ENCODE peak calls at places on chromosomes 3 and 15, in five cellular contexts. M is type B pancreatic cell, G is NCI-H460, Z is endothelial cell, S is WTC11. E is an unnamed sample.

GRCh38 chr3:43102773-43103480 is 3.0 kb downstream of the POMGNT2 start:
- DNase-seq in M (no peak), G (no peak), Z (no peak), S (no peak), E (no peak)

GRCh38 chr15:49066374-49066773 is 20.1 kb upstream of the SECISBP2L start:
- DNase-seq in M (no peak), G (no peak), Z (no peak), S (no peak), E (no peak)

GRCh38 chr3:120129718-120130117 is 35.5 kb upstream of the GSK3B start:
- DNase-seq in M (no peak), G (no peak), Z (no peak), S (no peak), E (no peak)

GRCh38 chr15:78316211-78317077 is 17.0 kb upstream of the SKIC8 start:
- DNase-seq in M (no peak), G (no peak), Z (no peak), S (peak), E (no peak)

GRCh38 chr3:151168269-151169094 is 34.5 kb downstream of the GPR171 start:
- DNase-seq in M (no peak), G (peak), Z (peak), S (peak), E (peak)

GRCh38 chr3:11624704-11625375 is 18.9 kb downstream of the VGLL4 start:
- DNase-seq in M (no peak), G (no peak), Z (no peak), S (no peak), E (no peak)

GRCh38 chr3:13054705-13055285 is 18.4 kb downstream of the IQSEC1 start:
- DNase-seq in M (no peak), G (no peak), Z (no peak), S (no peak), E (no peak)

GRCh38 chr15:68386587-68387287 is 45.2 kb downstream of the ITGA11 start:
- DNase-seq in M (peak), G (no peak), Z (no peak), S (no peak), E (no peak)

GRCh38 chr15:68560501-68561113 is 18.2 kb upstream of the CORO2B start:
- DNase-seq in M (no peak), G (no peak), Z (no peak), S (no peak), E (no peak)

GRCh38 chr3:151086484-151087456 is 1.3 kb downstream of the MED12L start:
- DNase-seq in M (peak), G (peak), Z (peak), S (peak), E (peak)

GRCh38 chr15:58498821-58499580 is 67.2 kb downstream of the LIPC start:
- DNase-seq in M (no peak), G (no peak), Z (no peak), S (no peak), E (no peak)

GRCh38 chr3:184466413-184466960 is 86.6 kb downstream of the CHRD start:
- DNase-seq in M (no peak), G (no peak), Z (no peak), S (no peak), E (peak)

GRCh38 chr3:86838927-86839326 is 152.0 kb downstream of the VGLL3 start:
- DNase-seq in M (no peak), G (no peak), Z (no peak), S (no peak), E (no peak)

GRCh38 chr3:13872451-13872850 is 7.4 kb downstream of the WNT7A start:
- DNase-seq in M (no peak), G (no peak), Z (no peak), S (no peak), E (no peak)

GRCh38 chr15:26864664-26865191 is 2.1 kb upstream of the GABRA5 start:
- DNase-seq in M (no peak), G (peak), Z (peak), S (peak), E (peak)

GRCh38 chr3:160720123-160720746 is 35.8 kb upstream of the PPM1L start:
- DNase-seq in M (no peak), G (no peak), Z (no peak), S (peak), E (no peak)

GRCh38 chr15:98232761-98233160 is 272.3 kb downstream of the ARRDC4 start:
- DNase-seq in M (no peak), G (no peak), Z (no peak), S (no peak), E (no peak)

GRCh38 chr15:60745469-60745971 is 266.6 kb upstream of the ICE2 start:
- DNase-seq in M (no peak), G (no peak), Z (no peak), S (no peak), E (no peak)

GRCh38 chr15:68739390-68740075 is 81.2 kb downstream of the ANP32A start:
- DNase-seq in M (no peak), G (no peak), Z (no peak), S (no peak), E (no peak)

GRCh38 chr3:191236635-191237034 is 37.6 kb downstream of the OSTN start:
- DNase-seq in M (no peak), G (no peak), Z (no peak), S (no peak), E (no peak)

GRCh38 chr15:67050062-67050461 is 15.3 kb upstream of the SMAD3 start:
- DNase-seq in M (no peak), G (no peak), Z (no peak), S (no peak), E (no peak)

GRCh38 chr3:156654834-156655233 is 19.6 kb upstream of the TIPARP start:
- DNase-seq in M (no peak), G (no peak), Z (no peak), S (no peak), E (no peak)

GRCh38 chr3:154040283-154040682 is 80.9 kb upstream of the ARHGEF26 start:
- DNase-seq in M (no peak), G (peak), Z (no peak), S (no peak), E (no peak)

GRCh38 chr3:171829841-171830559 is 13.1 kb upstream of the TMEM212 start:
- DNase-seq in M (no peak), G (peak), Z (peak), S (peak), E (no peak)

GRCh38 chr3:100891033-100891432 is 102.2 kb downstream of the ABI3BP start:
- DNase-seq in M (no peak), G (peak), Z (no peak), S (no peak), E (no peak)

GRCh38 chr15:20671665-20672064 is 130.1 kb upstream of the GOLGA6L6 start:
- DNase-seq in M (no peak), G (no peak), Z (no peak), S (no peak), E (no peak)

GRCh38 chr15:66084704-66085103 is 168.8 kb downstream of the MEGF11 start:
- DNase-seq in M (no peak), G (no peak), Z (no peak), S (no peak), E (no peak)

GRCh38 chr15:33152502-33153109 is 41.9 kb downstream of the FMN1 start:
- DNase-seq in M (no peak), G (no peak), Z (no peak), S (no peak), E (no peak)

GRCh38 chr15:49637857-49638256 is 17.0 kb downstream of the DTWD1 start:
- DNase-seq in M (no peak), G (no peak), Z (no peak), S (no peak), E (no peak)

GRCh38 chr3:131282379-131282778 is 99.2 kb upstream of the NUDT16 start:
- DNase-seq in M (no peak), G (no peak), Z (no peak), S (no peak), E (no peak)

GRCh38 chr3:149576071-149576564 is 81.7 kb downstream of the WWTR1 start:
- DNase-seq in M (no peak), G (peak), Z (no peak), S (no peak), E (peak)

GRCh38 chr3:6644070-6644929 is 216.6 kb upstream of the GRM7 start:
- DNase-seq in M (no peak), G (no peak), Z (no peak), S (no peak), E (peak)

GRCh38 chr3:41033956-41034519 is 165.3 kb upstream of the CTNNB1 start:
- DNase-seq in M (no peak), G (no peak), Z (no peak), S (no peak), E (no peak)

GRCh38 chr3:128359060-128359664 is 107.5 kb downstream of the DNAJB8 start:
- DNase-seq in M (no peak), G (no peak), Z (no peak), S (no peak), E (no peak)

GRCh38 chr3:185928532-185928931 is 9.3 kb downstream of the TRA2B start:
- DNase-seq in M (no peak), G (no peak), Z (no peak), S (no peak), E (no peak)

E was measured in K562.